ENCODE peak calls at places on chromosomes 16 and 17, in five cellular contexts. S is Panc1; C is testis; G is CD4-positive, alpha-beta T cell; A is natural killer cell. U is an unnamed sample.

GRCh38 chr16:23254338-23254737 is 47.8 kb upstream of the SCNN1B start:
- DNase-seq in S (no peak), C (no peak), G (no peak), A (no peak), U (no peak)

GRCh38 chr16:74936902-74937560 is 47.9 kb downstream of the WDR59 start:
- DNase-seq in S (no peak), C (no peak), G (no peak), A (no peak), U (no peak)

GRCh38 chr17:79281803-79282202 is 207.2 kb downstream of the ENGASE start:
- DNase-seq in S (no peak), C (no peak), G (no peak), A (no peak), U (no peak)

GRCh38 chr16:58652741-58653140 is 23.1 kb upstream of the CNOT1 start:
- DNase-seq in S (no peak), C (peak; percentile 63), G (no peak), A (no peak), U (no peak)

GRCh38 chr17:52995127-52995526 is 827.6 kb upstream of the KIF2B start:
- DNase-seq in S (no peak), C (no peak), G (no peak), A (no peak), U (no peak)

GRCh38 chr17:57534863-57535651 is 210.0 kb downstream of the CCDC182 start:
- DNase-seq in S (no peak), C (peak; percentile 61), G (no peak), A (no peak), U (no peak)

GRCh38 chr16:88665148-88665547 is 2.3 kb upstream of the MVD start:
- DNase-seq in S (no peak), C (no peak), G (no peak), A (no peak), U (no peak)

GRCh38 chr17:33178641-33179040 is 114.5 kb downstream of the ASIC2 start:
- DNase-seq in S (no peak), C (no peak), G (no peak), A (no peak), U (no peak)

GRCh38 chr16:15529673-15530072 is 95.3 kb downstream of the BMERB1 start:
- DNase-seq in S (no peak), C (peak; percentile 61), G (no peak), A (no peak), U (no peak)

GRCh38 chr16:25143898-25144297 is 32.4 kb downstream of the LCMT1 start:
- DNase-seq in S (no peak), C (no peak), G (no peak), A (no peak), U (no peak)
- TF ChIP-seq CTCF in S (peak; percentile 59), C (no peak), G (no peak), A (no peak), U (no peak)

DNA sequence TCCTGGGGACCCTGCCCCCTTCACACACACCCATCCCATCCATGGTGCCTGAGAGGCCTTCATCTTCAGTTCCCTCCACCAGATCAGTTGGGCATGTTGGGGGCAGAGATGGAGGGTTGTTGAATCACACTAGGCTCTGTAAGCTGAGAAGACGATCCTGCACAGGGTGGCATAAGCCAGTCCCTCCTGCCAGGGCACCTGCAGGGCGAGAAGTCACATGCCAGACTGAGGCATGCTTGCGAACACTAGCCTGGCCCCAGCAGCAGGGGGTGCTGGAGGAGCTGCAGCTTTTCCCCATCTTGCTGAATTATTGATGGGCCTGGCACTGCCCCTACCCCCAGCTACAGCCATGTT is 6.1 kb upstream of the TBX2 start:
- DNase-seq in S (no peak), C (no peak), G (no peak), A (no peak), U (no peak)
- TF ChIP-seq CTCF in S (peak; percentile 66), C (no peak), G (no peak), A (no peak), U (no peak)

DNA sequence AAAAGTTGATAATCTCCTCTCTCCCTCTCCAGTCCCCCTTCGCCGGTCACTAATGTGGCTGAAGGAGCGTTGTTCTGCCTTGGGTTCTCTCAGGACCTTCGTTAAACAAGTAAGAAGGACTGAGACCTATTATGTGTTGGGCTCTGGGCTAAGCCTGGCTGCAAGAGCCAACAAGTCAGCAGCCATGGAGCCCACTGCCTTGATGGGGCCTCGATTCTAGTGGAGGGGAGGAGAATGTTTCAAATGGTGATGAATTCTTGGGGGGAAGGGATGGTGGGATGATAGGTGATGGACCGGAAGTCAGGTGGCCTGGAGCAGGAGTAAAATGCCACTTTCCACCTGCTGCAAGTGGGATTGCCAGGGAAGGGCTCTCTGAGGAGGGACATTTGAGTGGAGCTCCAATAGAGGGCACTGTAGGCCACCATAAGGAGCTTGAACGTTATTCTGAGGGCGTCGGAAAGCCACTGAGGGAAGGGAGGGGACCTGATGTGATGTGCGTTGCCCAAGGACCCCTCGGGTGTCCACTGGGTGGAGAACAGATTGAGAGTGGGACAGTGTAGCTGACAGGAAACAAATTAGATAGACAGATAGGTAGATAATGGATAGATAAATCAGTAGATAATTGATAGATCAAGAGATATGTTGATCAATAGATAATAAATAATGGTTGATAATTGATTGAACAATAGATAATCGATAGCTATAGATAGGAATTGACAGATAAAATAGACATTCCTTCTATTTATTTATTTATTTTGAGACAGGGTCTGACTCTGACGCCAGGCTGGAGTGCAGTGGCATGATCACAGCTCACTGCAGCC is 18.3 kb upstream of the NXPH3 start:
- DNase-seq in S (no peak), C (peak; percentile 49), G (no peak), A (no peak), U (no peak)
- TF ChIP-seq CTCF in S (peak; percentile 87), C (peak; percentile 22), G (peak; percentile 66), A (peak; percentile 54), U (peak; percentile 40)

DNA sequence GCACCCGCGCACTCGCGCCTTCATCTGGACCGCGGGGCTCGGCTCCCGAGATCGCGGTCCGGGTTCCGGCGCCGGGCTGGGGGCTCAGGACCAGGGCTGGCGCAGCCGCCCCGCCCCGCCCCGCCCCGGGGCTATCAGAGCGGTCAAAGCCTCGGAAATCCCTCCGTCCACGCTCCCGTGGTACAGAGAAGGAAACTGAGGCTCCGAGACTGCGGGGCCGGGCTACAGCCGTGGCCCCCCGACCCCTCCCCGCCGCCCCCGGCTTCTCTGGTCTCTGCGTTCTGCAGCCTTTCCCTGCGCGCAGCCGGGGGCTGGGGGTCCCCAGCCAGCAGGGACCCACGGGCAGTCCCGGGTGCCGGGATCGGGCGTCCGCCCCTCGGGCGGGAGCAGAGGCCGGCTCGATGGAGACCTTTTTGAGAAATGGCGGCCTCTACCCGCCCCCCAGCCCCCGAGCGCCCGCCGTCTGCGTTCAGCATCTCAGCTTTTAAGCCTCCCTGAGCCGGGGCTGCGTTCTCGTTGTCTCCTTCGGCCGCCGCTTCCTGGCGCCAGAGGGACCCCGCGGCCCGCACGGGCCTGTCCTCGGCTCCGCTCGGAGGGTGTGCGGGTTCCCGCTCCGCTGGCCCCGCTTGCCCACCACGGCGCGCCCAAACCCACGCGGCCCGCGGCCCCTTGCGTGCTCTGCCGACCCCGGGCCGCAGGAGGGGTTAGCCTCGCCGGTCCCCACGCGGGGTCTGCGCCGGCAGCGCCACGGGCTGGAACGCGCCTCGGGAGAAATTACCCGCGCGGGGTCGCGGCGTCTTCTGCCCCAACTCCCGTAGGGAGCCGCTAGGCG is 1.5 kb upstream of the NPTX1 start:
- DNase-seq in S (no peak), C (peak; percentile 66), G (no peak), A (no peak), U (peak; percentile 76)
- TF ChIP-seq CTCF in S (no peak), C (peak; percentile 34), G (peak; percentile 35), A (peak; percentile 18), U (peak; percentile 26)

U was measured in mesothelial cell of epicardium.